ENCODE peak calls at places on chromosomes 13 and 19, in six cellular contexts. One of them, this sample, is unnamed.

GRCh38 chr19:4089400-4089908 is 22.8 kb upstream of the ZBTB7A start:
- DNase-seq in Calu3: no peak
- DNase-seq in uterus: no peak
- DNase-seq in MM.1S: no peak
- DNase-seq in activated B cell treated with CpG ODN at 0.5 μM for 24 hours: no peak
- DNase-seq in tibial nerve: no peak
- DNase-seq in this sample: no peak

GRCh38 chr13:80654638-80655249 is 313.8 kb upstream of the SPRY2 start:
- DNase-seq in Calu3: no peak
- DNase-seq in activated B cell treated with CpG ODN at 0.5 μM for 24 hours: no peak
- DNase-seq in MM.1S: no peak
- DNase-seq in uterus: no peak
- DNase-seq in tibial nerve: no peak
- DNase-seq in this sample: no peak

GRCh38 chr13:72782717-72783116 is 784 bp downstream of the PIBF1 start:
- DNase-seq in MM.1S: no peak
- DNase-seq in activated B cell treated with CpG ODN at 0.5 μM for 24 hours: no peak
- DNase-seq in tibial nerve: no peak
- DNase-seq in uterus: no peak
- DNase-seq in Calu3: no peak
- DNase-seq in this sample: no peak

GRCh38 chr19:55635856-55636440 is 4.9 kb upstream of the ZNF580 start:
- DNase-seq in tibial nerve: no peak
- DNase-seq in Calu3: no peak
- DNase-seq in MM.1S: no peak
- DNase-seq in uterus: no peak
- DNase-seq in activated B cell treated with CpG ODN at 0.5 μM for 24 hours: no peak
- DNase-seq in this sample: no peak

GRCh38 chr19:22603518-22604440 is 30.3 kb upstream of the ZNF492 start:
- DNase-seq in Calu3: no peak
- DNase-seq in uterus: no peak
- DNase-seq in MM.1S: no peak
- DNase-seq in tibial nerve: no peak
- DNase-seq in activated B cell treated with CpG ODN at 0.5 μM for 24 hours: no peak
- DNase-seq in this sample: no peak

GRCh38 chr19:39038098-39038497 is 5.7 kb upstream of the FBXO27 start:
- DNase-seq in tibial nerve: no peak
- DNase-seq in Calu3: peak; percentile 69
- DNase-seq in activated B cell treated with CpG ODN at 0.5 μM for 24 hours: no peak
- DNase-seq in uterus: peak; percentile 18
- DNase-seq in MM.1S: no peak
- DNase-seq in this sample: peak; percentile 80

GRCh38 chr13:41613984-41614581 is 156.7 kb downstream of the RGCC start:
- DNase-seq in MM.1S: no peak
- DNase-seq in tibial nerve: no peak
- DNase-seq in Calu3: no peak
- DNase-seq in activated B cell treated with CpG ODN at 0.5 μM for 24 hours: no peak
- DNase-seq in uterus: peak; percentile 74
- DNase-seq in this sample: no peak

GRCh38 chr13:101655435-101655834 is 203.0 kb downstream of the ITGBL1 start:
- DNase-seq in Calu3: no peak
- DNase-seq in uterus: no peak
- DNase-seq in MM.1S: no peak
- DNase-seq in tibial nerve: no peak
- DNase-seq in activated B cell treated with CpG ODN at 0.5 μM for 24 hours: no peak
- DNase-seq in this sample: no peak

GRCh38 chr13:113168211-113168610 is 9.8 kb downstream of the PROZ start:
- DNase-seq in tibial nerve: no peak
- DNase-seq in Calu3: no peak
- DNase-seq in activated B cell treated with CpG ODN at 0.5 μM for 24 hours: no peak
- DNase-seq in uterus: no peak
- DNase-seq in MM.1S: no peak
- DNase-seq in this sample: no peak

GRCh38 chr19:16295071-16295470 is 29.6 kb upstream of the KLF2 start:
- DNase-seq in Calu3: no peak
- DNase-seq in MM.1S: no peak
- DNase-seq in tibial nerve: no peak
- DNase-seq in activated B cell treated with CpG ODN at 0.5 μM for 24 hours: no peak
- DNase-seq in uterus: peak; percentile 62
- DNase-seq in this sample: no peak

GRCh38 chr13:36533806-36534205 is 101.5 kb downstream of the CCNA1 start:
- DNase-seq in tibial nerve: no peak
- DNase-seq in MM.1S: no peak
- DNase-seq in uterus: no peak
- DNase-seq in Calu3: no peak
- DNase-seq in activated B cell treated with CpG ODN at 0.5 μM for 24 hours: no peak
- DNase-seq in this sample: no peak

GRCh38 chr19:15260939-15261338 is 28.7 kb upstream of the EPHX3 start:
- DNase-seq in tibial nerve: no peak
- DNase-seq in uterus: no peak
- DNase-seq in MM.1S: no peak
- DNase-seq in activated B cell treated with CpG ODN at 0.5 μM for 24 hours: no peak
- DNase-seq in Calu3: no peak
- DNase-seq in this sample: no peak

GRCh38 chr19:782195-783043 is 14.8 kb upstream of the PTBP1 start:
- DNase-seq in activated B cell treated with CpG ODN at 0.5 μM for 24 hours: no peak
- DNase-seq in uterus: no peak
- DNase-seq in tibial nerve: no peak
- DNase-seq in MM.1S: no peak
- DNase-seq in Calu3: peak; percentile 53
- DNase-seq in this sample: no peak

GRCh38 chr19:15425321-15425950 is 6.6 kb upstream of the AKAP8L start:
- DNase-seq in tibial nerve: no peak
- DNase-seq in MM.1S: no peak
- DNase-seq in uterus: no peak
- DNase-seq in Calu3: no peak
- DNase-seq in activated B cell treated with CpG ODN at 0.5 μM for 24 hours: no peak
- DNase-seq in this sample: no peak

GRCh38 chr13:113508531-113509254 is 18.2 kb upstream of the DCUN1D2 start:
- DNase-seq in activated B cell treated with CpG ODN at 0.5 μM for 24 hours: no peak
- DNase-seq in MM.1S: no peak
- DNase-seq in uterus: no peak
- DNase-seq in tibial nerve: no peak
- DNase-seq in Calu3: no peak
- DNase-seq in this sample: no peak

GRCh38 chr13:34816118-34816517 is 126.0 kb upstream of the NBEA start:
- DNase-seq in tibial nerve: no peak
- DNase-seq in activated B cell treated with CpG ODN at 0.5 μM for 24 hours: no peak
- DNase-seq in Calu3: no peak
- DNase-seq in MM.1S: no peak
- DNase-seq in uterus: no peak
- DNase-seq in this sample: no peak

GRCh38 chr13:66748712-66749111 is 481.4 kb downstream of the PCDH9 start:
- DNase-seq in activated B cell treated with CpG ODN at 0.5 μM for 24 hours: no peak
- DNase-seq in MM.1S: no peak
- DNase-seq in uterus: no peak
- DNase-seq in tibial nerve: no peak
- DNase-seq in Calu3: no peak
- DNase-seq in this sample: no peak

GRCh38 chr19:4547303-4548237 is 7.7 kb upstream of the LRG1 start:
- DNase-seq in uterus: no peak
- DNase-seq in tibial nerve: no peak
- DNase-seq in Calu3: peak; percentile 51
- DNase-seq in MM.1S: no peak
- DNase-seq in activated B cell treated with CpG ODN at 0.5 μM for 24 hours: no peak
- DNase-seq in this sample: no peak

GRCh38 chr19:49318296-49318695 is 6.7 kb downstream of the SLC6A16 start:
- DNase-seq in MM.1S: no peak
- DNase-seq in tibial nerve: no peak
- DNase-seq in activated B cell treated with CpG ODN at 0.5 μM for 24 hours: no peak
- DNase-seq in Calu3: no peak
- DNase-seq in uterus: no peak
- DNase-seq in this sample: no peak

GRCh38 chr13:32491028-32491427 is 47.6 kb downstream of the N4BP2L2 start:
- DNase-seq in tibial nerve: no peak
- DNase-seq in uterus: no peak
- DNase-seq in MM.1S: no peak
- DNase-seq in Calu3: no peak
- DNase-seq in activated B cell treated with CpG ODN at 0.5 μM for 24 hours: no peak
- DNase-seq in this sample: no peak

GRCh38 chr19:55353803-55354697 is 469 bp downstream of the COX6B2 start:
- DNase-seq in Calu3: peak; percentile 84
- DNase-seq in uterus: peak; percentile 65
- DNase-seq in activated B cell treated with CpG ODN at 0.5 μM for 24 hours: peak; percentile 66
- DNase-seq in tibial nerve: no peak
- DNase-seq in MM.1S: no peak
- DNase-seq in this sample: peak; percentile 95

GRCh38 chr19:13029893-13030292 is 34.6 kb downstream of the NFIX start:
- DNase-seq in Calu3: no peak
- DNase-seq in uterus: no peak
- DNase-seq in tibial nerve: no peak
- DNase-seq in MM.1S: peak; percentile 49
- DNase-seq in activated B cell treated with CpG ODN at 0.5 μM for 24 hours: no peak
- DNase-seq in this sample: no peak

GRCh38 chr13:20370815-20371421 is 138.8 kb upstream of the GJB6 start:
- DNase-seq in MM.1S: no peak
- DNase-seq in tibial nerve: no peak
- DNase-seq in activated B cell treated with CpG ODN at 0.5 μM for 24 hours: no peak
- DNase-seq in uterus: no peak
- DNase-seq in Calu3: peak; percentile 40
- DNase-seq in this sample: no peak

GRCh38 chr19:30322641-30323320 is 49.4 kb upstream of the ZNF536 start:
- DNase-seq in activated B cell treated with CpG ODN at 0.5 μM for 24 hours: no peak
- DNase-seq in tibial nerve: no peak
- DNase-seq in uterus: no peak
- DNase-seq in Calu3: no peak
- DNase-seq in MM.1S: no peak
- DNase-seq in this sample: no peak

GRCh38 chr19:49149652-49150105 is 5.5 kb downstream of the HRC start:
- DNase-seq in uterus: peak; percentile 72
- DNase-seq in MM.1S: peak; percentile 19
- DNase-seq in tibial nerve: peak; percentile 55
- DNase-seq in activated B cell treated with CpG ODN at 0.5 μM for 24 hours: no peak
- DNase-seq in Calu3: peak; percentile 66
- DNase-seq in this sample: peak; percentile 59

GRCh38 chr19:51294211-51294976 is 17.1 kb upstream of the IGLON5 start:
- DNase-seq in MM.1S: no peak
- DNase-seq in uterus: no peak
- DNase-seq in Calu3: no peak
- DNase-seq in tibial nerve: no peak
- DNase-seq in activated B cell treated with CpG ODN at 0.5 μM for 24 hours: no peak
- DNase-seq in this sample: no peak

GRCh38 chr13:45102136-45102802 is 18.0 kb upstream of the GTF2F2 start:
- DNase-seq in uterus: no peak
- DNase-seq in activated B cell treated with CpG ODN at 0.5 μM for 24 hours: no peak
- DNase-seq in Calu3: no peak
- DNase-seq in tibial nerve: no peak
- DNase-seq in MM.1S: no peak
- DNase-seq in this sample: no peak

GRCh38 chr19:5850743-5851293 is 431 bp downstream of the FUT3 start:
- DNase-seq in MM.1S: no peak
- DNase-seq in activated B cell treated with CpG ODN at 0.5 μM for 24 hours: no peak
- DNase-seq in tibial nerve: no peak
- DNase-seq in uterus: peak; percentile 57
- DNase-seq in Calu3: peak; percentile 47
- DNase-seq in this sample: no peak

GRCh38 chr13:36124236-36124822 is 6.9 kb downstream of the DCLK1 start:
- DNase-seq in Calu3: no peak
- DNase-seq in MM.1S: no peak
- DNase-seq in tibial nerve: peak; percentile 41
- DNase-seq in activated B cell treated with CpG ODN at 0.5 μM for 24 hours: no peak
- DNase-seq in uterus: peak; percentile 24
- DNase-seq in this sample: no peak

GRCh38 chr19:10655457-10656312 is 1.5 kb downstream of the ILF3 start:
- DNase-seq in Calu3: peak; percentile 4
- DNase-seq in uterus: no peak
- DNase-seq in activated B cell treated with CpG ODN at 0.5 μM for 24 hours: no peak
- DNase-seq in MM.1S: no peak
- DNase-seq in tibial nerve: no peak
- DNase-seq in this sample: no peak
- TF ChIP-seq CTCF in Calu3: no peak
- TF ChIP-seq CTCF in uterus: no peak
- TF ChIP-seq CTCF in activated B cell treated with CpG ODN at 0.5 μM for 24 hours: no peak
- TF ChIP-seq CTCF in MM.1S: peak; percentile 13
- TF ChIP-seq CTCF in tibial nerve: no peak
- TF ChIP-seq CTCF in this sample: no peak

DNA sequence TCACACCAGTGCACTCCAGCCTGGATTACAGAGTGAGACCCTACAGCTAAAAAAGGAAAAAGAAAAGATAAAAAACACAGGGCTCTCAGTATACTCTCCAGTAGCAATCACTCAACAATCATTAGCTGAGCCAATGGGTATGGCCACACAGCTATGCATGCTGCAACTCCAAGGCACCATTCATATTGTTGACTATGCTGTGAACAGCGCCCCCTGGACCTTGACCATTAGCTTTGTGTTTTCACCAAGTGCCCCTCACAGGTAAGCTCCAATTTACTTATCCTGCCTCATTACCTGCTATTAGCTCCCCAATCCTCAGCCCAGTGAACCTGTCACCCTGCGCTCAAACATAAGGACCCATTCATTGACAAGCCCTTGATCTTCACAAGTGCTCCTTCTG is 35.8 kb downstream of the ZIC5 start:
- DNase-seq in MM.1S: no peak
- DNase-seq in Calu3: no peak
- DNase-seq in activated B cell treated with CpG ODN at 0.5 μM for 24 hours: no peak
- DNase-seq in uterus: no peak
- DNase-seq in tibial nerve: no peak
- DNase-seq in this sample: no peak
- TF ChIP-seq CTCF in MM.1S: no peak
- TF ChIP-seq CTCF in Calu3: no peak
- TF ChIP-seq CTCF in activated B cell treated with CpG ODN at 0.5 μM for 24 hours: no peak
- TF ChIP-seq CTCF in uterus: no peak
- TF ChIP-seq CTCF in tibial nerve: no peak
- TF ChIP-seq CTCF in this sample: no peak

DNA sequence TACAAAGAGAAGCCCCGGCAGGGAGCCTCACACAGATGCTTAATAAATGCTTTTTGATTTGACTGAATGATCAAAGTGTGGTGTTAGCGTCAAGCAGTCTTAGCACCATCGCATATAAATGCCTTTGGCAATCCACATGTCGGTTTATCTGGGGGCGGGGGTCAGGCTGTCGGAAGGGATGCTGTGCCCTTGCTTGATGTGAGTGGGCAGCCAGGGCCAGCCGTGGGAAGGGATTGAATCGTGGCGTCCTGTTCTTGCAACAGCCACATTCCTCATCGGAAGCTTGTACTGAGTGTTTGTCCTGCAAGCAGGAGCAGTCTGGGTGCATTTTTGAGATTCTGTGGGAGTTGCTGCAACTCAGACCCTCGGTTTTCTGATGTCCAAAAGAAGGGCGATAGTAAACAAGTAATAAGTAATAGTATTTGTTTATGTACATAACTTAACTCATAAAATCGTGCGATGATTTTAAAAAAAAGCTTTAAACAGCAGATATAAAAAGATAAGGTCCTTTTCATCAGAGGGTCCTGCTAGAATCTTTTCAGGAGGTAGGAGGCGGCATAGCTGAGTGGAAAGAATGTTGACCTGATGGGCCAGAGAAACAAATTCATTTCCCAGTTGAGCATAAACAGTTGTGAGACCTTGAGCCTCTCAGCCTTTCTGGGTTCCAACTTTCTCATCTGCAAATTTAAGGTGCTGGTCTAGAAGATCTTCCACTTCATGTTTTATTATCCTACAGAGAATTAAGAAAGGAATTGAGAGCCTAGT is 173.3 kb downstream of the LACC1 start:
- DNase-seq in Calu3: no peak
- DNase-seq in MM.1S: no peak
- DNase-seq in activated B cell treated with CpG ODN at 0.5 μM for 24 hours: no peak
- DNase-seq in uterus: peak; percentile 39
- DNase-seq in tibial nerve: no peak
- DNase-seq in this sample: no peak
- TF ChIP-seq CTCF in Calu3: no peak
- TF ChIP-seq CTCF in MM.1S: no peak
- TF ChIP-seq CTCF in activated B cell treated with CpG ODN at 0.5 μM for 24 hours: no peak
- TF ChIP-seq CTCF in uterus: peak; percentile 20
- TF ChIP-seq CTCF in tibial nerve: peak; percentile 11
- TF ChIP-seq CTCF in this sample: no peak

GRCh38 chr13:99822820-99823219 is 148.7 kb downstream of the ZIC5 start:
- DNase-seq in Calu3: no peak
- DNase-seq in uterus: no peak
- DNase-seq in tibial nerve: no peak
- DNase-seq in MM.1S: no peak
- DNase-seq in activated B cell treated with CpG ODN at 0.5 μM for 24 hours: no peak
- DNase-seq in this sample: no peak
- TF ChIP-seq CTCF in Calu3: no peak
- TF ChIP-seq CTCF in uterus: no peak
- TF ChIP-seq CTCF in tibial nerve: no peak
- TF ChIP-seq CTCF in MM.1S: no peak
- TF ChIP-seq CTCF in activated B cell treated with CpG ODN at 0.5 μM for 24 hours: no peak
- TF ChIP-seq CTCF in this sample: no peak

This sample was measured in D721Med.